ENCODE peak calls at places on chromosomes 3 and 15, in five cellular contexts. V is stimulated activated CD8-positive, alpha-beta memory T cell treated with anti-CD3 and anti-CD28 coated beads, Interleukin-15, amount 100 ng/mL, for 24 hours; Y is tibial nerve; T is right atrium auricular region; I is CD8-positive, alpha-beta T cell. R is an unnamed sample.

GRCh38 chr3:120498947-120499346 is 48.2 kb upstream of the FSTL1 start:
- DNase-seq in Y (peak), I (no peak), V (no peak), T (peak), R (no peak)

GRCh38 chr3:30668051-30668609 is 61.7 kb downstream of the TGFBR2 start:
- DNase-seq in T (no peak), I (no peak), V (no peak), Y (no peak), R (no peak)

GRCh38 chr15:101185770-101186169 is 66.1 kb downstream of the CHSY1 start:
- DNase-seq in I (no peak), Y (no peak), V (no peak), T (no peak), R (no peak)

GRCh38 chr15:31365655-31366127 is 39.1 kb downstream of the KLF13 start:
- DNase-seq in Y (peak), I (peak), V (no peak), T (peak), R (peak)

GRCh38 chr3:164533275-164533674 is 545.0 kb downstream of the SI start:
- DNase-seq in I (no peak), T (no peak), Y (no peak), V (no peak), R (no peak)

GRCh38 chr3:161913786-161914389 is 417.3 kb downstream of the OTOL1 start:
- DNase-seq in I (no peak), T (no peak), V (no peak), Y (no peak), R (no peak)

GRCh38 chr3:194690501-194691372 is 5.1 kb downstream of the FAM43A start:
- DNase-seq in V (no peak), Y (no peak), T (no peak), I (no peak), R (no peak)

GRCh38 chr15:52689562-52689961 is 10.4 kb upstream of the ATOSA start:
- DNase-seq in Y (no peak), I (no peak), T (no peak), V (no peak), R (no peak)

GRCh38 chr3:196166741-196167140 is 44.5 kb downstream of the ZDHHC19 start:
- DNase-seq in T (no peak), I (no peak), V (no peak), Y (no peak), R (no peak)

GRCh38 chr3:50481992-50482391 is 21.4 kb downstream of the CACNA2D2 start:
- DNase-seq in I (no peak), Y (no peak), V (no peak), T (no peak), R (no peak)

GRCh38 chr3:31004025-31004678 is 109.7 kb upstream of the GADL1 start:
- DNase-seq in T (no peak), I (no peak), V (no peak), Y (no peak), R (no peak)

GRCh38 chr15:23483821-23484299 is 36.8 kb upstream of the GOLGA6L2 start:
- DNase-seq in I (no peak), Y (no peak), V (no peak), T (no peak), R (no peak)

GRCh38 chr15:76386926-76387325 is 50.4 kb downstream of the ISL2 start:
- DNase-seq in V (no peak), I (no peak), T (no peak), Y (no peak), R (no peak)

GRCh38 chr3:39142067-39142466 is 11.3 kb downstream of the CSRNP1 start:
- DNase-seq in T (no peak), Y (no peak), V (no peak), I (no peak), R (no peak)

GRCh38 chr15:79399591-79399990 is 32.5 kb upstream of the MINAR1 start:
- DNase-seq in V (no peak), I (no peak), T (no peak), Y (no peak), R (no peak)

GRCh38 chr3:137854498-137855285 is 90.6 kb downstream of the SOX14 start:
- DNase-seq in T (no peak), Y (no peak), V (no peak), I (no peak), R (no peak)

GRCh38 chr3:86948840-86949239 is 42.1 kb downstream of the VGLL3 start:
- DNase-seq in T (no peak), I (no peak), V (no peak), Y (no peak), R (no peak)

GRCh38 chr3:155382396-155383042 is 89.0 kb upstream of the STRIT1 start:
- DNase-seq in V (no peak), I (no peak), T (peak), Y (peak), R (no peak)

GRCh38 chr15:33584797-33585196 is 274.0 kb downstream of the RYR3 start:
- DNase-seq in T (no peak), Y (no peak), V (no peak), I (no peak), R (no peak)

GRCh38 chr3:147373301-147373700 is 33.0 kb downstream of the ZIC4 start:
- DNase-seq in Y (no peak), I (no peak), V (no peak), T (peak), R (no peak)

GRCh38 chr3:163508212-163508611 is 1570.1 kb downstream of the SI start:
- DNase-seq in Y (no peak), V (no peak), T (no peak), I (no peak), R (no peak)

GRCh38 chr3:71393093-71393492 is 190.4 kb downstream of the FOXP1 start:
- DNase-seq in I (no peak), Y (no peak), T (no peak), V (no peak), R (no peak)

GRCh38 chr3:137071104-137071503 is 113.3 kb downstream of the IL20RB start:
- DNase-seq in T (no peak), V (no peak), Y (no peak), I (no peak), R (no peak)

GRCh38 chr3:196219194-196219969 is 3.0 kb downstream of the SLC51A start:
- DNase-seq in T (peak), Y (peak), V (no peak), I (peak), R (peak)

GRCh38 chr15:41513282-41514227 is at the start of gene LTK:
- DNase-seq in T (no peak), Y (no peak), V (no peak), I (no peak), R (no peak)

GRCh38 chr3:56763233-56763632 is 38.5 kb downstream of the ARHGEF3 start:
- DNase-seq in V (no peak), T (no peak), I (no peak), Y (no peak), R (no peak)

GRCh38 chr3:113668015-113668414 is 28.4 kb downstream of the USF3 start:
- DNase-seq in I (no peak), T (no peak), V (no peak), Y (no peak), R (no peak)

GRCh38 chr3:172525116-172525613 is 1.9 kb upstream of the TNFSF10 start:
- DNase-seq in V (no peak), T (no peak), Y (no peak), I (no peak), R (no peak)

GRCh38 chr15:65067645-65068416 is at the start of gene RASL12:
- DNase-seq in V (no peak), Y (no peak), I (no peak), T (no peak), R (no peak)

GRCh38 chr3:62436785-62437184 is 63.4 kb upstream of the FEZF2 start:
- DNase-seq in V (no peak), Y (no peak), T (no peak), I (no peak), R (no peak)

GRCh38 chr3:50290116-50290745 is 2.0 kb downstream of the IFRD2 start:
- DNase-seq in Y (no peak), T (no peak), V (no peak), I (no peak), R (no peak)

R was measured in T-cell.